ENCODE peak calls at places on chromosomes 4 and X, in seven cellular contexts. R, O, E, F, A, H and T are unnamed samples. For H3K4me1, the result is how much of the 10 kb centered on the place peaks cover.

GRCh38 chrX:64642482-64642881 is 247.2 kb upstream of the MTMR8 start:
- DNase-seq in F (no peak), O (no peak), A (no peak), E (no peak), R (no peak), H (no peak), T (no peak)

GRCh38 chrX:7084841-7085240 is 62.7 kb upstream of the STS start:
- DNase-seq in F (no peak), O (no peak), E (no peak), R (no peak), A (no peak), H (no peak), T (no peak)

GRCh38 chr4:158090323-158090722 is 82.5 kb downstream of the GASK1B start:
- DNase-seq in O (no peak), E (no peak), A (no peak), H (no peak), F (no peak), R (no peak), T (no peak)

GRCh38 chrX:10010686-10011085 is 43.5 kb downstream of the CLDN34 start:
- DNase-seq in F (no peak), H (no peak), E (no peak), R (no peak), A (no peak), O (no peak), T (no peak)

GRCh38 chr4:90852232-90852631 is 725.0 kb downstream of the CCSER1 start:
- DNase-seq in E (no peak), F (no peak), H (no peak), O (no peak), R (no peak), A (no peak), T (no peak)

GRCh38 chr4:27861381-27861787 is 1000.7 kb downstream of the STIM2 start:
- DNase-seq in A (peak), F (no peak), E (peak), R (no peak), O (peak), H (no peak), T (no peak)

GRCh38 chrX:131854586-131854985 is 168.5 kb upstream of the STK26 start:
- DNase-seq in A (no peak), R (no peak), E (no peak), H (no peak), O (no peak), F (no peak), T (no peak)

GRCh38 chrX:19064175-19064574 is 58.1 kb downstream of the ADGRG2 start:
- DNase-seq in R (no peak), E (no peak), O (no peak), H (no peak), A (no peak), F (no peak), T (no peak)

GRCh38 chrX:2708016-2708415 is 16.9 kb downstream of the CD99 start:
- DNase-seq in O (no peak), F (no peak), R (no peak), E (no peak), H (peak), A (no peak), T (no peak)

GRCh38 chrX:2710041-2710471 is 19.0 kb downstream of the CD99 start:
- DNase-seq in F (peak), O (no peak), R (no peak), H (peak), E (no peak), A (peak), T (peak)

GRCh38 chrX:2707334-2707760 is 16.3 kb downstream of the CD99 start:
- DNase-seq in F (peak), R (peak), O (peak), E (peak), A (peak), H (peak), T (peak)

GRCh38 chrX:2710496-2710895 is 19.4 kb downstream of the CD99 start:
- DNase-seq in A (no peak), O (no peak), F (no peak), R (no peak), H (no peak), E (no peak), T (peak)

GRCh38 chrX:2708601-2709200 is 17.6 kb downstream of the CD99 start:
- DNase-seq in A (no peak), O (no peak), E (no peak), F (no peak), H (peak), R (no peak), T (no peak)
- H3K4me1 ChIP-seq in A (under half), O (under half), E (under half), F (half or more), H (half or more), R (under half), T (half or more)

DNA sequence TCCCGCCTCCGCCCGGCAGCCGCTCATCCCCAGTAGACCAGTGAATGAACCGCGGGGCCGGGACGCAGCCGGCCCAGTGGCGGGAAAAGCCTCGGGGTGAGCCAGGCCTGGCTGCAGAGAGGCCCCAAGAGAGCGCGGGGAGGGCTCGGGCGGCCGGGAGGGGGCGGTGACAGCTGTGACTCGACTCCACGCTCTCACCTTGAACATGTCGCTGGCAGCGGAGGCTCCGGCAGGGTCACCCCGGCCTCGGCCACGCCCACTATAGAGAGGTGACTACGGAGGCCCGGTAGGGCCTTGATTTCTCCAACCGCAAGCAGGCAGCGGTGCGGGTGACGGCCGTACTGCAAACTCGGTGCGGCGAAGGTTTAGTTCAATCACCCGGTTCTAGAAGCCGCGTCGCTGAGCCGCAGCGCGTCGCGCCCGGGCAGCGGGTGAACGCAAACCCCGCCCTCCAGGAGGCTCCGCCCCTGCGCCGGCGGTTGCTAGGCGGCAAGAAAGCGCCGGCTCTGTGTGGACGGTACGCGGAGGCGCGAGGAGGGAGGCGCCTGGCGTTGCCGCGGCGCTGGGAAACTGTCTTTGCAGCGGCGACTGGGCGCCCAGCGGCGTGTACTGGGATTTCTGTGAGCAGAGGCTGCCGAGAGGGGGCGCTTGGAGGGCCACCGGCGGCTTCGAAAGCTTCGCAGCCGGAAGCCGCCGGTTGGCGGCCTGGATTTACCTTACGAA is at the start of the genes APOO and CXorf58:
- DNase-seq in H (peak), O (peak), F (peak), E (peak), A (peak), R (peak), T (peak)
- TF ChIP-seq POLR2AphosphoS5 in H (peak), O (peak), F (peak), E (no peak), A (peak), R (peak), T (no peak)

GRCh38 chr4:7902826-7903225 is 36.8 kb downstream of the AFAP1 start:
- DNase-seq in A (no peak), E (no peak), H (no peak), R (no peak), O (no peak), F (no peak), T (no peak)

GRCh38 chr4:7903686-7904085 is 36.0 kb downstream of the AFAP1 start:
- DNase-seq in H (no peak), R (no peak), F (no peak), O (no peak), A (no peak), E (no peak), T (no peak)

GRCh38 chr4:7901274-7901845 is 38.3 kb downstream of the AFAP1 start:
- DNase-seq in F (no peak), R (no peak), E (no peak), A (no peak), O (no peak), H (no peak), T (no peak)

GRCh38 chr4:7900351-7900750 is 39.3 kb downstream of the AFAP1 start:
- DNase-seq in R (no peak), H (no peak), F (no peak), E (no peak), O (no peak), A (no peak), T (no peak)

GRCh38 chr4:7902101-7902553 is 37.5 kb downstream of the AFAP1 start:
- DNase-seq in E (no peak), O (no peak), R (no peak), F (no peak), A (no peak), H (no peak), T (no peak)
- H3K4me1 ChIP-seq in E (under half), O (under half), R (under half), F (half or more), A (under half), H (under half), T (under half)

DNA sequence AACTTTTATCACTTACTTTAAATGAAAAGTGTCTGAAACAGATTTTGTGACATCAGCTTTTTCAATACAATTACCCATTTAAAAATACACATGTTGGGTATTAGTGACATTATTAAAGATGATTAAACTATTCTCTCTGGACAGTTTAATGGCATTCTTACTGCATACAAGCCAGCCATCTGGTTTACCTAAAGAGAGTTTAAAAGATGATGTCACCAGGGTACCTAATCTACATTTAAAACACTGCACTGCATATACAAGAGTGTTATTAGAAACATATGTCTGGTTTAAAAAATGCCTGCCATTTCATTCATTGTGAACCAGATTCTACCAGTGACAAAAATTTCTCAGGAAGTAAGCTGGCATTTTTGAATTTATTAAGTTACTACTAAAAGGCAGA is 919.1 kb downstream of the ADGRL3 start:
- DNase-seq in E (no peak), R (no peak), H (no peak), F (no peak), A (no peak), O (no peak), T (no peak)
- TF ChIP-seq POLR2AphosphoS5 in E (no peak), R (no peak), H (no peak), F (no peak), A (no peak), O (no peak), T (no peak)

GRCh38 chr4:2484993-2485392 is 16.1 kb downstream of the RNF4 start:
- DNase-seq in E (no peak), R (peak), F (peak), H (peak), A (no peak), O (peak), T (peak)
- H3K4me1 ChIP-seq in E (under half), R (half or more), F (half or more), H (half or more), A (under half), O (under half), T (half or more)